ENCODE peak calls at places on chromosomes 1 and 21, in five cellular contexts. G, U, N, R and L are unnamed samples.

GRCh38 chr1:39676951-39677350 is 5.0 kb upstream of the NT5C1A start:
- DNase-seq in G (no peak), U (no peak), N (no peak), R (no peak), L (no peak)

GRCh38 chr1:19866758-19867157 is 15.4 kb upstream of the OTUD3 start:
- DNase-seq in G (no peak), U (no peak), N (no peak), R (no peak), L (no peak)

GRCh38 chr1:19762175-19762779 is 37.4 kb downstream of the TMCO4 start:
- DNase-seq in G (no peak), U (no peak), N (peak; percentile 32), R (peak; percentile 13), L (no peak)

GRCh38 chr1:178868700-178869099 is 2.2 kb downstream of the ANGPTL1 start:
- DNase-seq in G (no peak), U (no peak), N (peak; percentile 26), R (no peak), L (no peak)

GRCh38 chr1:234927312-234927967 is 201.2 kb downstream of the TOMM20 start:
- DNase-seq in G (no peak), U (no peak), N (no peak), R (no peak), L (no peak)

GRCh38 chr1:23902611-23903278 is 10.4 kb downstream of the CNR2 start:
- DNase-seq in G (no peak), U (no peak), N (no peak), R (no peak), L (no peak)

GRCh38 chr1:226831953-226832352 is 38.5 kb upstream of the PSEN2 start:
- DNase-seq in G (no peak), U (no peak), N (no peak), R (no peak), L (no peak)

GRCh38 chr1:25538165-25538860 is 5.1 kb upstream of the LDLRAP1 start:
- DNase-seq in G (no peak), U (no peak), N (no peak), R (no peak), L (no peak)

GRCh38 chr1:110616587-110616986 is 10.4 kb upstream of the KCNA2 start:
- DNase-seq in G (no peak), U (no peak), N (peak; percentile 17), R (no peak), L (no peak)

GRCh38 chr1:94920061-94920460 is 6.8 kb downstream of the CNN3 start:
- DNase-seq in G (no peak), U (no peak), N (no peak), R (no peak), L (no peak)

GRCh38 chr1:107669996-107670395 is 295.0 kb downstream of the VAV3 start:
- DNase-seq in G (peak; percentile 13), U (peak; percentile 13), N (peak; percentile 44), R (no peak), L (no peak)

GRCh38 chr1:27724961-27725373 is 794 bp upstream of the FAM76A start:
- DNase-seq in G (no peak), U (peak; percentile 18), N (peak; percentile 2), R (peak; percentile 29), L (no peak)

GRCh38 chr21:25508364-25508763 is 98.9 kb downstream of the MRPL39 start:
- DNase-seq in G (no peak), U (no peak), N (no peak), R (no peak), L (no peak)

GRCh38 chr21:37335053-37335452 is 31.5 kb upstream of the DYRK1A start:
- DNase-seq in G (no peak), U (no peak), N (no peak), R (no peak), L (no peak)

GRCh38 chr1:27868932-27869718 is 3.2 kb upstream of the THEMIS2 start:
- DNase-seq in G (no peak), U (peak; percentile 52), N (no peak), R (no peak), L (peak; percentile 79)

GRCh38 chr1:160768295-160768657 is 27.7 kb upstream of the LY9 start:
- DNase-seq in G (no peak), U (peak; percentile 27), N (no peak), R (no peak), L (peak; percentile 89)

GRCh38 chr1:211503542-211503941 is 11.6 kb upstream of the RD3 start:
- DNase-seq in G (no peak), U (no peak), N (no peak), R (no peak), L (no peak)

GRCh38 chr1:51558375-51558924 is 39.4 kb upstream of the EPS15 start:
- DNase-seq in G (no peak), U (no peak), N (peak; percentile 55), R (no peak), L (no peak)

GRCh38 chr1:203148127-203148526 is 20.6 kb downstream of the ADORA1 start:
- DNase-seq in G (no peak), U (no peak), N (no peak), R (no peak), L (no peak)

GRCh38 chr1:53107570-53108322 is 34.7 kb downstream of the SLC1A7 start:
- DNase-seq in G (no peak), U (no peak), N (peak; percentile 74), R (no peak), L (no peak)

GRCh38 chr1:170410391-170411146 is 121.4 kb upstream of the GORAB start:
- DNase-seq in G (no peak), U (no peak), N (peak; percentile 86), R (no peak), L (no peak)

GRCh38 chr1:150362721-150363425 is 1.1 kb upstream of the RPRD2 start:
- DNase-seq in G (no peak), U (no peak), N (no peak), R (no peak), L (peak; percentile 14)

GRCh38 chr1:5415621-5416020 is 576.6 kb downstream of the NPHP4 start:
- DNase-seq in G (no peak), U (no peak), N (no peak), R (no peak), L (no peak)

GRCh38 chr1:24903560-24903954 is 26.5 kb downstream of the RUNX3 start:
- DNase-seq in G (no peak), U (no peak), N (no peak), R (no peak), L (no peak)

GRCh38 chr1:115478933-115479551 is 141.0 kb upstream of the NGF start:
- DNase-seq in G (no peak), U (no peak), N (no peak), R (no peak), L (no peak)

GRCh38 chr1:41497631-41498030 is 13.1 kb upstream of the EDN2 start:
- DNase-seq in G (no peak), U (no peak), N (no peak), R (no peak), L (no peak)
- H3K27ac ChIP-seq in G (peak overlapping the region; percentile 2), U (peak overlapping the region; percentile 94), N (no peak overlapping the region), R (no peak overlapping the region), L (no peak overlapping the region)

GRCh38 chr1:70745199-70745598 is 302.4 kb downstream of the PTGER3 start:
- DNase-seq in G (no peak), U (no peak), N (no peak), R (no peak), L (no peak)
- TF ChIP-seq CTCF in G (no peak), U (no peak), N (peak; percentile 51), R (no peak), L (no peak)

GRCh38 chr1:62687903-62688686 is at the start of gene DOCK7:
- DNase-seq in G (peak; percentile 54), U (peak; percentile 84), N (peak; percentile 83), R (peak; percentile 61), L (peak; percentile 50)
- H3K27ac ChIP-seq in G (peak within 1 kb of the TSS; percentile 92), U (peak within 1 kb of the TSS; percentile 85), N (peak within 1 kb of the TSS; percentile 74), R (peak within 1 kb of the TSS; percentile 52), L (peak within 1 kb of the TSS; percentile 36)

DNA sequence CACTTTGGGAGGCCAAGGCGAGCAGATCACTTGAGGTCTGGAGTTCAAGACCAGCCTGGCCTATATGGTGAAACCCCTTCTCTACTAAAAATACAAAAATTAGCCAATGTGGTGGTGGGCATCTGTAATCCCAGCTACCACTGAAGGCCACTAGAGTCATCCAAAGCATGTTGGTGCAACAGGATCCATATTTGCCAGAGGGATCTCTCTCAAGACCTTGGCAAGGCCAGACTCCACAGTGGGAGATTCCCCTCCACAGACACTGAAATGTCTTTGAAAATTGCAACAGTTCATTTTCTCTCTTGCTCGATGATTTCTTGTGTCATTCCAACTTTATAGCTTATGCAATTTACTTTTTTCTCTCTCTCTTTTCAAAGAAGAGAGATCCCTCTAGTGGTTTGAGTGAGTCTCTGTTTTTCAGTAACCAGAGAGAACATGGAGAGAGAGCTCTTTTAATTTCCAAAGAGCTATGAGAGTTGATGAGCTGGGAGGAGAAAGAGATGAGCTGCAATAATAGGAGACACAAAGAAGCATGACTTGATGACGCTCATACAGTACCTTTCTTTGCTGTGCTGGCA is 176.8 kb upstream of the USP25 start:
- DNase-seq in G (no peak), U (no peak), N (peak; percentile 8), R (no peak), L (no peak)
- TF ChIP-seq CTCF in G (peak; percentile 27), U (peak; percentile 45), N (peak; percentile 30), R (no peak), L (peak; percentile 71)

GRCh38 chr1:43522431-43522775 is 8.3 kb upstream of the PTPRF start:
- DNase-seq in G (no peak), U (no peak), N (no peak), R (no peak), L (no peak)

GRCh38 chr1:43524804-43525203 is 5.9 kb upstream of the PTPRF start:
- DNase-seq in G (no peak), U (no peak), N (no peak), R (no peak), L (no peak)

GRCh38 chr1:43521078-43521477 is 9.6 kb upstream of the PTPRF start:
- DNase-seq in G (no peak), U (no peak), N (no peak), R (no peak), L (no peak)

GRCh38 chr1:43521716-43522115 is 9.0 kb upstream of the PTPRF start:
- DNase-seq in G (no peak), U (no peak), N (no peak), R (no peak), L (no peak)

DNA sequence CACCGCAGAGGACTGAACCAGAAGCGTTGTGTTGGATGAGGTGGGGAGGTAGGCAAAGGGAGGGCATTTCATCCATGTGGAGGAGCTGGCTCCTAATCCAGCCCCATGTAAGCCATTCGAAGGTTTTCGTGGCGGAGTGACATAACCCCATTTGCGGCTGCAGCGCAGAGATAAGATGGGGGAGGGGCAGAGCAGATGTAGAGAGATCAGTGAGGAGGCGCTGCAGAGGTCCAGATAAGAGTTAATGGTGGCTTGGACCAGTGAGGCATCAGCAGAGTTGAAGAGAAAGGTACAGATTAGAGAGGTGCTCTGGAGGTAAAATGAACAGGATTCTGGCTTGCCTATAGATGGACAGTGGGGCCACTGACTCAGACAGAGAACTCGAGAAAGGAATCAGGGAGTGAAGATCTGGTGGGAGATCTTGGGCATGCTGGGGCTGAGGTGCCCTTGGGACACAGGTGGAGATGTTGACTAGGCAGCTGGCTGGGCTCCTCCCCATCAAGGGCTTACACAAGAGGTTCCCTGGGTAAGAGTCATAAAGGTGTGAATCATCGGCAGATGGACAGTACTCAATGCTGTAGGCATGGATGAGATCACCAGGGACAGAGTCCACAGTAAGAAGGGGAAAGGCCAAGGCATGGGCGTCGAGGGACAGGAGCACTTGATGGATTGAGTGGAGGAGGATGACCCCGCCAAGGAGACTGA is 7.8 kb upstream of the PTPRF start:
- DNase-seq in G (no peak), U (no peak), N (peak; percentile 58), R (no peak), L (no peak)
- H3K27ac ChIP-seq in G (no peak overlapping the region), U (no peak overlapping the region), N (no peak overlapping the region), R (no peak overlapping the region), L (no peak overlapping the region)